ENCODE peak calls at places on chromosomes 16 and 17, in ten cellular contexts. P is omental fat pad, L is HL-60, F is fibroblast of lung, E is cardiac muscle cell, S is glutamatergic neuron, R is mesothelial cell of epicardium, C is fibroblast of pulmonary artery, K is natural killer cell, Z is AG09309. Y is an unnamed sample.

GRCh38 chr16:9154576-9155410 is 63.3 kb downstream of the HAPSTR1 start:
- DNase-seq in P (no peak), L (no peak), F (no peak), E (no peak), S (no peak), R (no peak), C (no peak), K (no peak), Z (no peak), Y (no peak)

GRCh38 chr16:63684702-63685101 is 1437.2 kb downstream of the CDH11 start:
- DNase-seq in P (no peak), L (no peak), F (no peak), E (peak), S (no peak), R (no peak), C (no peak), K (no peak), Z (no peak), Y (no peak)

GRCh38 chr17:38601539-38602351 is 4.0 kb downstream of the SRCIN1 start:
- DNase-seq in P (no peak), L (no peak), F (no peak), E (peak), S (no peak), R (no peak), C (no peak), K (no peak), Z (no peak), Y (no peak)

GRCh38 chr17:17462048-17462824 is 14.6 kb upstream of the MED9 start:
- DNase-seq in P (no peak), L (no peak), F (no peak), E (no peak), S (no peak), R (no peak), C (no peak), K (no peak), Z (no peak), Y (no peak)

GRCh38 chr17:77225246-77225645 is 84.5 kb downstream of the SEC14L1 start:
- DNase-seq in P (no peak), L (no peak), F (no peak), E (no peak), S (no peak), R (no peak), C (no peak), K (no peak), Z (no peak), Y (no peak)

GRCh38 chr16:11032922-11033291 is 88.5 kb downstream of the CLEC16A start:
- DNase-seq in P (no peak), L (no peak), F (peak), E (peak), S (no peak), R (no peak), C (peak), K (no peak), Z (peak), Y (no peak)

GRCh38 chr16:50371936-50372595 is 3.3 kb upstream of the BRD7 start:
- DNase-seq in P (no peak), L (no peak), F (no peak), E (peak), S (peak), R (no peak), C (peak), K (no peak), Z (no peak), Y (no peak)

GRCh38 chr17:6862822-6863221 is 31.3 kb upstream of the TEKT1 start:
- DNase-seq in P (no peak), L (no peak), F (no peak), E (no peak), S (no peak), R (no peak), C (no peak), K (peak), Z (no peak), Y (no peak)

GRCh38 chr17:83202002-83203000 is 122.9 kb downstream of the METRNL start:
- DNase-seq in P (peak), L (no peak), F (no peak), E (no peak), S (peak), R (no peak), C (no peak), K (peak), Z (no peak), Y (no peak)

GRCh38 chr17:1455291-1455747 is 713 bp downstream of the CRK start:
- DNase-seq in P (no peak), L (no peak), F (peak), E (peak), S (peak), R (no peak), C (peak), K (peak), Z (peak), Y (peak)

GRCh38 chr16:21611546-21612384 is 12.4 kb downstream of the METTL9 start:
- DNase-seq in P (no peak), L (no peak), F (no peak), E (no peak), S (no peak), R (no peak), C (peak), K (no peak), Z (no peak), Y (peak)

GRCh38 chr17:82820278-82821251 is 19.3 kb downstream of the ZNF750 start:
- DNase-seq in P (no peak), L (no peak), F (no peak), E (no peak), S (no peak), R (no peak), C (no peak), K (no peak), Z (no peak), Y (no peak)

GRCh38 chr17:45867702-45868101 is 23.0 kb downstream of the SPPL2C start:
- DNase-seq in P (no peak), L (no peak), F (no peak), E (no peak), S (no peak), R (no peak), C (no peak), K (no peak), Z (no peak), Y (peak)

GRCh38 chr16:20074089-20074956 is 633 bp upstream of the GPR139 start:
- DNase-seq in P (no peak), L (no peak), F (no peak), E (no peak), S (peak), R (no peak), C (no peak), K (no peak), Z (no peak), Y (no peak)

GRCh38 chr17:62064791-62065563 is at the start of gene MED13:
- DNase-seq in P (peak), L (no peak), F (peak), E (peak), S (peak), R (peak), C (peak), K (peak), Z (no peak), Y (peak)

GRCh38 chr17:2395258-2396170 is 5.3 kb downstream of the MNT start:
- DNase-seq in P (no peak), L (no peak), F (peak), E (peak), S (no peak), R (no peak), C (peak), K (no peak), Z (no peak), Y (no peak)

GRCh38 chr16:57485916-57486857 is at the start of gene DOK4:
- DNase-seq in P (no peak), L (no peak), F (peak), E (peak), S (peak), R (peak), C (peak), K (peak), Z (no peak), Y (peak)

GRCh38 chr16:69483611-69484010 is 59.2 kb downstream of the CYB5B start:
- DNase-seq in P (no peak), L (no peak), F (no peak), E (no peak), S (no peak), R (no peak), C (no peak), K (no peak), Z (no peak), Y (no peak)

GRCh38 chr17:63528183-63528582 is 5.0 kb downstream of the KCNH6 start:
- DNase-seq in P (no peak), L (no peak), F (no peak), E (no peak), S (no peak), R (no peak), C (no peak), K (no peak), Z (no peak), Y (no peak)

GRCh38 chr17:64004903-64005733 is 7.0 kb downstream of the PRR29 start:
- DNase-seq in P (no peak), L (no peak), F (no peak), E (no peak), S (no peak), R (no peak), C (no peak), K (no peak), Z (no peak), Y (no peak)

GRCh38 chr16:69424053-69424934 is at the start of gene CYB5B:
- DNase-seq in P (peak), L (peak), F (peak), E (peak), S (peak), R (peak), C (peak), K (peak), Z (peak), Y (peak)

GRCh38 chr16:53421248-53421647 is 13.0 kb upstream of the RBL2 start:
- DNase-seq in P (no peak), L (no peak), F (no peak), E (no peak), S (no peak), R (no peak), C (no peak), K (no peak), Z (no peak), Y (no peak)

GRCh38 chr17:32720671-32721070 is 156.3 kb downstream of the MYO1D start:
- DNase-seq in P (no peak), L (no peak), F (no peak), E (no peak), S (no peak), R (no peak), C (no peak), K (no peak), Z (no peak), Y (no peak)

GRCh38 chr16:19883296-19883951 is 1.2 kb downstream of the GPRC5B start:
- DNase-seq in P (no peak), L (no peak), F (peak), E (peak), S (peak), R (no peak), C (peak), K (no peak), Z (no peak), Y (no peak)

GRCh38 chr16:4675864-4676786 is 17.2 kb upstream of the NUDT16L1 start:
- DNase-seq in P (no peak), L (no peak), F (no peak), E (peak), S (no peak), R (no peak), C (no peak), K (no peak), Z (no peak), Y (no peak)

GRCh38 chr16:83882118-83882879 is 16.6 kb upstream of the MLYCD start:
- DNase-seq in P (no peak), L (no peak), F (no peak), E (peak), S (peak), R (no peak), C (no peak), K (no peak), Z (no peak), Y (no peak)

GRCh38 chr17:51618485-51618884 is 358.1 kb downstream of the UTP18 start:
- DNase-seq in P (no peak), L (no peak), F (no peak), E (no peak), S (no peak), R (no peak), C (no peak), K (no peak), Z (no peak), Y (no peak)

GRCh38 chr17:72434581-72434980 is 313.8 kb downstream of the SOX9 start:
- DNase-seq in P (no peak), L (no peak), F (no peak), E (no peak), S (no peak), R (no peak), C (no peak), K (no peak), Z (no peak), Y (no peak)

GRCh38 chr16:76899767-76900166 is 291.2 kb upstream of the MON1B start:
- DNase-seq in P (no peak), L (no peak), F (no peak), E (no peak), S (no peak), R (no peak), C (no peak), K (no peak), Z (no peak), Y (no peak)

GRCh38 chr17:74639704-74640142 is 16.2 kb upstream of the CD300E start:
- DNase-seq in P (no peak), L (peak), F (no peak), E (no peak), S (no peak), R (no peak), C (no peak), K (no peak), Z (no peak), Y (no peak)

GRCh38 chr17:82023447-82024241 is 539 bp downstream of the LRRC45 start:
- DNase-seq in P (no peak), L (peak), F (peak), E (peak), S (peak), R (no peak), C (no peak), K (no peak), Z (no peak), Y (no peak)

GRCh38 chr17:38322156-38322779 is 21.5 kb downstream of the GPR179 start:
- DNase-seq in P (peak), L (peak), F (peak), E (peak), S (peak), R (peak), C (peak), K (peak), Z (no peak), Y (peak)

GRCh38 chr17:75808905-75809621 is 24.5 kb downstream of the UNK start:
- DNase-seq in P (no peak), L (no peak), F (peak), E (peak), S (peak), R (no peak), C (peak), K (no peak), Z (peak), Y (peak)

GRCh38 chr17:16428098-16428882 is 12.9 kb downstream of the TRPV2 start:
- DNase-seq in P (no peak), L (no peak), F (no peak), E (peak), S (peak), R (peak), C (peak), K (no peak), Z (no peak), Y (no peak)

GRCh38 chr16:29962344-29962994 is 590 bp downstream of the TMEM219 start:
- DNase-seq in P (no peak), L (no peak), F (no peak), E (no peak), S (no peak), R (no peak), C (peak), K (no peak), Z (no peak), Y (peak)

GRCh38 chr16:9053006-9053601 is 38.3 kb upstream of the HAPSTR1 start:
- DNase-seq in P (no peak), L (peak), F (peak), E (peak), S (peak), R (peak), C (peak), K (no peak), Z (no peak), Y (peak)

GRCh38 chr16:70428178-70428998 is 10.5 kb downstream of the ST3GAL2 start:
- DNase-seq in P (peak), L (peak), F (peak), E (peak), S (peak), R (peak), C (peak), K (peak), Z (peak), Y (peak)

GRCh38 chr16:85057212-85057889 is 29.8 kb downstream of the KIAA0513 start:
- DNase-seq in P (no peak), L (no peak), F (no peak), E (peak), S (no peak), R (no peak), C (no peak), K (no peak), Z (no peak), Y (no peak)
- TF ChIP-seq CTCF in P (no peak), L (no peak), F (no peak), E (no peak), S (peak), R (no peak), C (peak), K (no peak), Z (peak), Y (peak)

DNA sequence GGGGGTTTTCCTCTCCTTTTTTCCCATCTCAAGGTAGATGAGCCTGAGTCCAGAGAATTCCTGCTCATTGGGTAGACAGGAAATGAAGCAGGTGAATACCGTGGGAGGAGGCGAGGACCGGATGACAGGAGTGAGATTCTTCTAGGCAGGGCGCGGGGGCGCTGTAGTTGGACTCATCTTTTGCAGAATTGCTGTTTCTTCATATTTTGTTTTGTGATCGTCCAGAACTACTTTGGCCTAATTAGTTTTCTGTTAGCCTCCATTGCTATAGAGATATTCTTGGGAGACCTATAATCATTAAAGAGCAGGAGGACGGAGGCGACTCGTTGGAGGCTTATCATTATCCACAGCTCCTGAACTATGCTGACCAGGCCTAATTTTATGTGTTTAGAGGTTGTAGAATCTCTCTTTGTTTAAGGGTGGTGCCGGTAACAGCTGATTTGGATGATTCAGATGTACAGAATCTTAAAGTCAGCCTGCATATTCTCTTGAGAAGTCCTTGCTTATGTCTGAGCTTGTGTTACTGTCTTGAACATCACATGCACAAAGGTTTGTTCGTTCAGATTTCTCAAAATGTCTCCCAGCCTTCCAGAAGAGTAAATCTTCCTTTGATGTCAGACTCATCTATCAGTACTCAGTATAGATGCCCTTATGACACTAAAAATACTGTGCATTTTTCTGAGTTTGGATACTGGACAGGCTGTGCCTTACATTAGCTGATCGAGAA is 741 bp downstream of the ATP6V0A1 start:
- DNase-seq in P (peak), L (no peak), F (peak), E (peak), S (peak), R (peak), C (peak), K (no peak), Z (no peak), Y (peak)
- TF ChIP-seq CTCF in P (no peak), L (peak), F (peak), E (peak), S (no peak), R (no peak), C (peak), K (no peak), Z (peak), Y (peak)

GRCh38 chr16:79009911-79010310 is 590.6 kb downstream of the MAF start:
- DNase-seq in P (no peak), L (no peak), F (no peak), E (no peak), S (no peak), R (no peak), C (no peak), K (no peak), Z (no peak), Y (no peak)
- TF ChIP-seq CTCF in P (no peak), L (no peak), F (no peak), E (no peak), S (no peak), R (no peak), C (no peak), K (no peak), Z (no peak), Y (no peak)

GRCh38 chr16:48317614-48318013 is 67.6 kb downstream of the SIAH1 start:
- DNase-seq in P (no peak), L (peak), F (peak), E (no peak), S (no peak), R (no peak), C (peak), K (no peak), Z (peak), Y (peak)
- TF ChIP-seq CTCF in P (no peak), L (no peak), F (no peak), E (no peak), S (no peak), R (no peak), C (no peak), K (no peak), Z (peak), Y (no peak)

DNA sequence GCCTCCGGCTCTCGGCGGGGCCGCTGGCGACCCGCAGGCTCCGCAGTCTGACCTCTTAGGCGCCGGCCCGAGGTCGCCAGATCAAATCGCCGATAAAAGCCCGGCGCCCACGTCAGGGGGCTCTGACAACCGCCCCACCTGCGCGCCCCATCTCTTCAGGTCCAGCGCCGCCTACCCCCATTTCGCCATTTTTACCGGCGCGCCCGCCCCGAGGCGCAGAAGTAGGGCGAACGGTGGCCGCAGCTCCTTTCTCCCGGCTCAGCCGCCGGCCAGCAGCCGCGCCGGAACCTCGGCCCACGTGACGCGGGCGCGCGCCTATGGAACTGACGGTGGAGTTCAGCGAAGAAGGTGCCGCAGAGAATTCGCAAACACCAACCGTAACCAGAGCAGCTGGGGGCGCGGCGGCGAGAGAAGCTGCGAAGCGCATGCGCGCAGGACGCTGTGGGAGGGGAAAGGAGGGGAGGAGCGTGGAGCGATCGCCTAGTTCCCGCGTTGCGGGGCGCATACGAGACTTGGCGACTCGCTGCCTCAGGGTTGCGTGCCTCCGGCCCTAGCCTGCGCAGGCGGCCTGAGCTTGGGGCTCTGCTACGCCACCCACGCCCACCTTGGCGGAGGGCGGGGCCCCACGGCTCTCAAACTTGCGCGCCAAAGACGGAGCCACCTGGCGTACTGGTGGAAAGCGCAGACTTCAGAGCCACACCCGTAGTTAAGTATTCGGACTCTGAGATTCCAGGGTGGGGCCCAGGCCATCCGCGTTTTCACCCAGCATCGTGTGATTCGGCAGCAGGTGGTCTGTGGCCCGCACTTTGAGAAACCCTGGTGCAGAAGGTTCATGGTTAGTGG is at the start of gene TRIM37:
- DNase-seq in P (peak), L (peak), F (peak), E (peak), S (peak), R (peak), C (peak), K (peak), Z (peak), Y (peak)
- TF ChIP-seq CTCF in P (no peak), L (no peak), F (no peak), E (no peak), S (no peak), R (no peak), C (no peak), K (no peak), Z (no peak), Y (peak)